ENCODE peak calls at places on chromosome 14, in seven cellular contexts. U is colonic mucosa, J is fibroblast of lung, B is left ventricle myocardium inferior, F is GM12878, Y is thyroid gland, G is endodermal cell. E is an unnamed sample.
A peak's percentile ranks its signal among the peaks of the same experiment; 100 is the strongest.

GRCh38 chr14:22379727-22380126 is 209.3 kb downstream of the DAD1 start:
- DNase-seq in U (no peak), J (peak; percentile 88), B (no peak), F (no peak), Y (no peak), G (no peak), E (no peak)

GRCh38 chr14:60573943-60574496 is 65.1 kb downstream of the SIX6 start:
- DNase-seq in U (no peak), J (no peak), B (no peak), F (no peak), Y (no peak), G (no peak), E (no peak)

GRCh38 chr14:105014032-105014431 is 6.9 kb downstream of the CDCA4 start:
- DNase-seq in U (no peak), J (no peak), B (no peak), F (no peak), Y (no peak), G (no peak), E (no peak)

GRCh38 chr14:44586910-44587309 is 79.8 kb upstream of the FSCB start:
- DNase-seq in U (no peak), J (no peak), B (no peak), F (no peak), Y (no peak), G (no peak), E (no peak)

GRCh38 chr14:89673499-89674225 is 256.6 kb upstream of the FOXN3 start:
- DNase-seq in U (peak; percentile 66), J (peak; percentile 76), B (no peak), F (no peak), Y (no peak), G (no peak), E (no peak)

GRCh38 chr14:38139926-38140325 is 67.8 kb upstream of the SSTR1 start:
- DNase-seq in U (no peak), J (no peak), B (no peak), F (no peak), Y (no peak), G (no peak), E (no peak)

GRCh38 chr14:62133776-62134175 is 371.6 kb downstream of the SNAPC1 start:
- DNase-seq in U (no peak), J (no peak), B (no peak), F (no peak), Y (no peak), G (no peak), E (no peak)

GRCh38 chr14:92058006-92058917 is 18.4 kb upstream of the TRIP11 start:
- DNase-seq in U (no peak), J (no peak), B (no peak), F (no peak), Y (no peak), G (no peak), E (no peak)

GRCh38 chr14:20327005-20327869 is 5.8 kb downstream of the CCNB1IP1 start:
- DNase-seq in U (peak; percentile 33), J (peak; percentile 55), B (no peak), F (peak; percentile 35), Y (no peak), G (no peak), E (peak; percentile 28)

GRCh38 chr14:32510815-32511214 is 181.7 kb downstream of the AKAP6 start:
- DNase-seq in U (no peak), J (no peak), B (no peak), F (no peak), Y (no peak), G (no peak), E (no peak)
- H3K27me3 ChIP-seq in U (no peaks in the 10 kb centered on the region), J (no peaks in the 10 kb centered on the region), B (no peaks in the 10 kb centered on the region), F (no peaks in the 10 kb centered on the region), Y (no peaks in the 10 kb centered on the region), G (no peaks in the 10 kb centered on the region), E (no peaks in the 10 kb centered on the region)

DNA sequence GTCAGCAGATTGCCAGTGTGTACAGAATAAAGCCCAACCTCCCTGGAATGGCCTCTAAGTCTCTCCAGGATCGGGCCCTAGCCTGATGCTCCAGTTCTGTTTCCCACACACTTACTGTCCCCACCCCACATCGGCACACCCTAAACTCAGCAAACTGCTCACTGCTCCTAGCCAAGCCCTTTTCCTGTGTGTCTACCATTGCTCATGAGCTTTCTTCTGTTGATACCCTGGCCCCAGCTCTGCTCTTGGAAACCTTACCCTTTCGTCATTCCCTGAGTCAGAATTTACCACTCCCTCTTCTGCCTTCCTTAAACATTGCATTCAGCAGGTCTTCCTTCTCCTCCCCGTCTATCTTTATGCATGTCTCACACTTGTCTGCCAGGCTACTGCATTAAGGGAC is 158.9 kb downstream of the TMX1 start:
- DNase-seq in U (no peak), J (peak; percentile 84), B (no peak), F (no peak), Y (no peak), G (no peak), E (no peak)
- H3K4me1 ChIP-seq in U (no peaks in the 10 kb centered on the region), J (peaks cover 29% of the 10 kb centered on the region), B (peaks cover 54% of the 10 kb centered on the region), F (no peaks in the 10 kb centered on the region), Y (peaks cover 8% of the 10 kb centered on the region), G (peaks cover 4% of the 10 kb centered on the region), E (peaks cover 12% of the 10 kb centered on the region)

GRCh38 chr14:99566390-99567354 is 37.3 kb downstream of the CCDC85C start:
- DNase-seq in U (no peak), J (no peak), B (no peak), F (no peak), Y (peak; percentile 31), G (no peak), E (no peak)
- TF ChIP-seq CTCF in U (no peak), J (no peak), B (no peak), F (no peak), Y (no peak), G (no peak), E (no peak)

DNA sequence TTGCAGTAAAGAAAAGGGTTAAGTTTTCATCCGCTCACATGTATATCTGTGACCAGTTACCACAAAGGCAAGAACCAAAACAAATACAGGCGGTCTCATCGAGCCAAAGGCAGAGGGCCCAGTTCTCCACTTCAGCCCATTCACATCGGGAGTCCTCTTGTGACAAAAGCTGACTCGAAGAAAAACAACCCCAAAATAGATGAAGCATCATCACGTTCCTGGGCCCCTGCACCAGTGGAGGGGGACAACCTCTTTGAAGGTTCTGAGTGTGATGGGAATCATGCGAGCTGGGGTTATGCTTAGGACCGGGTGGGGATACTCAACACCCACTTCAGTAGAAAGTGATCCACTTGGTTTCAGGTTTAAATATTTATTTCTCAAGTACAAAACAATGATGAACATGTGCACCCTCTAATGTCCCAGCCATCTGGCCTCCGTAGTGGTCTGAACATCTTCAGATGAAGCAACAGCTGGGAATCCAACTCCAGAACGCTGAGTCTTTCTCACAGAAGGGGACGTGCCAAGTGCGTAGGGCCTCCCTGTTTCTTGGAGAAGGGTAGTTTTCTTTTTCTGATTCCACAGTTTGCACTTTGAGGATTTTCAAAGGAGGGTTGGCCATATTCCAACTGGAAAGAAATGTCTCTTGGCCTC is 8.4 kb downstream of the GSC start:
- DNase-seq in U (no peak), J (no peak), B (no peak), F (no peak), Y (peak; percentile 20), G (no peak), E (no peak)
- H3K27me3 ChIP-seq in U (peaks cover 11% of the 10 kb centered on the region), J (peaks cover 2% of the 10 kb centered on the region), B (peaks cover 98% of the 10 kb centered on the region), F (peaks cover 12% of the 10 kb centered on the region), Y (peaks cover 5% of the 10 kb centered on the region), G (no peaks in the 10 kb centered on the region), E (no peaks in the 10 kb centered on the region)

DNA sequence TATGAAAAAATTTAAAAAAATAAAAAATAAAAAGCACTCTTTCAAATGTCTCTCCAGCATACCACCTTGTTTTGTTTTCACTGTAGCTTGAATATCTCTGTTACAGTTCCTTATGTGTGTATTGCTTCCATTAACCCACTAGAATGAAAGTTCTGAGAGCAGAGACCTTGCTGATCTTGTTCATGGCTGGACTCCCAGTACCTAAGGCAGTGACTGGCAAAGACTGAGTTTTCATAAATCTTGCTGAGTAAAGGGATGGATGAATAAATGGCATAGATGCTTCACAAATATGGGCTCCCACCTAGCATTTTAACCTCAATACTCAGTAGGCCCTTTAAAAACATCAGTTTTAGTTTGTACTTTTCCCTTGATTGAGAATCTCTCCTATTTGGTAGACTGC is 915.9 kb downstream of the DIO2 start:
- DNase-seq in U (no peak), J (no peak), B (no peak), F (no peak), Y (no peak), G (no peak), E (no peak)
- H3K4me1 ChIP-seq in U (peaks cover 5% of the 10 kb centered on the region), J (no peaks in the 10 kb centered on the region), B (no peaks in the 10 kb centered on the region), F (no peaks in the 10 kb centered on the region), Y (no peaks in the 10 kb centered on the region), G (peaks cover 13% of the 10 kb centered on the region), E (no peaks in the 10 kb centered on the region)

GRCh38 chr14:102785598-102785963 is 8.3 kb downstream of the TRAF3 start:
- DNase-seq in U (no peak), J (no peak), B (no peak), F (no peak), Y (no peak), G (peak; percentile 69), E (no peak)
- TF ChIP-seq CTCF in U (no peak), J (no peak), B (no peak), F (peak; percentile 28), Y (no peak), G (peak; percentile 61), E (no peak)

GRCh38 chr14:100747021-100747586 is 20.4 kb downstream of the DLK1 start:
- DNase-seq in U (no peak), J (peak; percentile 98), B (no peak), F (no peak), Y (peak; percentile 79), G (peak; percentile 18), E (peak; percentile 23)

GRCh38 chr14:100746326-100746725 is 19.6 kb downstream of the DLK1 start:
- DNase-seq in U (no peak), J (no peak), B (no peak), F (no peak), Y (peak; percentile 18), G (no peak), E (no peak)

GRCh38 chr14:100748403-100748802 is 21.7 kb downstream of the DLK1 start:
- DNase-seq in U (no peak), J (no peak), B (no peak), F (no peak), Y (no peak), G (peak; percentile 11), E (no peak)

GRCh38 chr14:100748944-100749343 is 22.3 kb downstream of the DLK1 start:
- DNase-seq in U (no peak), J (no peak), B (no peak), F (no peak), Y (no peak), G (peak; percentile 59), E (no peak)

DNA sequence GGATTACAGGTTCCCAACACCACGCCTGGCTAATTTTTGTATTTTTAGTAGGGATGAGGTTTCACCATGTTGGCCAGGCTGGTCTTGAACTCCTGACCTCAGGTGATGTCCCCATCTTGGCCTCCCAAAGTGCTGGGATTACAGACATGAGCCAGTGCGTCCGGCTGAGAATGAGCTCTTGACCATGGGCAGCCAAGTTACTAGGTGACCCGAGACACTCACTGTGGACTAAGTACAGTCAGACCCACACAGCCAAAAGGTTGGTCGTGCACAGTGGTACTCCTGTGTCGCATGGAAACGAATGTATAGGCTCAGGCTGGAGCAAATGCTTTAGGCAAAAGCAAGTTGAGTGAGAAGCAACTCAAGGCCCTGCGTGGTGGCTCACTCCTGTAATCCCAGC is 21.0 kb downstream of the DLK1 start:
- DNase-seq in U (no peak), J (no peak), B (no peak), F (no peak), Y (no peak), G (peak; percentile 24), E (no peak)
- H3K27me3 ChIP-seq in U (no peaks in the 10 kb centered on the region), J (no peaks in the 10 kb centered on the region), B (peaks cover 23% of the 10 kb centered on the region), F (no peaks in the 10 kb centered on the region), Y (no peaks in the 10 kb centered on the region), G (no peaks in the 10 kb centered on the region), E (no peaks in the 10 kb centered on the region)

E was measured in uterus.